ENCODE peak calls at places on chromosomes 11 and 22, in four cellular contexts. One of them, this sample, is unnamed.

GRCh38 chr11:31492320-31492913 is 17.0 kb downstream of the IMMP1L start:
- DNase-seq in activated CD8-positive, alpha-beta memory T cell treated with anti-CD3 and anti-CD28 coated beads, Interleukin-2, amount 50 U/mL, for 4 hours: no peak
- DNase-seq in HuH-7.5: no peak
- DNase-seq in activated CD4-positive, alpha-beta T cell treated with anti-CD3 and anti-CD28 coated beads for 48 hours: no peak
- DNase-seq in this sample: no peak

GRCh38 chr22:49296561-49296960 is 531.1 kb downstream of the BRD1 start:
- DNase-seq in activated CD8-positive, alpha-beta memory T cell treated with anti-CD3 and anti-CD28 coated beads, Interleukin-2, amount 50 U/mL, for 4 hours: no peak
- DNase-seq in HuH-7.5: no peak
- DNase-seq in activated CD4-positive, alpha-beta T cell treated with anti-CD3 and anti-CD28 coated beads for 48 hours: no peak
- DNase-seq in this sample: no peak

GRCh38 chr22:17789379-17790200 is 15.3 kb upstream of the BID start:
- DNase-seq in activated CD8-positive, alpha-beta memory T cell treated with anti-CD3 and anti-CD28 coated beads, Interleukin-2, amount 50 U/mL, for 4 hours: no peak
- DNase-seq in HuH-7.5: no peak
- DNase-seq in activated CD4-positive, alpha-beta T cell treated with anti-CD3 and anti-CD28 coated beads for 48 hours: no peak
- DNase-seq in this sample: no peak

GRCh38 chr22:37932821-37933578 is 20.4 kb downstream of the C22orf23 start:
- DNase-seq in activated CD8-positive, alpha-beta memory T cell treated with anti-CD3 and anti-CD28 coated beads, Interleukin-2, amount 50 U/mL, for 4 hours: no peak
- DNase-seq in HuH-7.5: no peak
- DNase-seq in activated CD4-positive, alpha-beta T cell treated with anti-CD3 and anti-CD28 coated beads for 48 hours: no peak
- DNase-seq in this sample: no peak

GRCh38 chr11:86792150-86792549 is 8.2 kb upstream of the PRSS23 start:
- DNase-seq in activated CD8-positive, alpha-beta memory T cell treated with anti-CD3 and anti-CD28 coated beads, Interleukin-2, amount 50 U/mL, for 4 hours: no peak
- DNase-seq in HuH-7.5: no peak
- DNase-seq in activated CD4-positive, alpha-beta T cell treated with anti-CD3 and anti-CD28 coated beads for 48 hours: no peak
- DNase-seq in this sample: no peak

GRCh38 chr11:70641366-70641765 is 243.0 kb downstream of the CTTN start:
- DNase-seq in activated CD8-positive, alpha-beta memory T cell treated with anti-CD3 and anti-CD28 coated beads, Interleukin-2, amount 50 U/mL, for 4 hours: no peak
- DNase-seq in HuH-7.5: no peak
- DNase-seq in activated CD4-positive, alpha-beta T cell treated with anti-CD3 and anti-CD28 coated beads for 48 hours: no peak
- DNase-seq in this sample: peak; percentile 58

GRCh38 chr11:112961751-112962747 is 829 bp downstream of the NCAM1 start:
- DNase-seq in activated CD8-positive, alpha-beta memory T cell treated with anti-CD3 and anti-CD28 coated beads, Interleukin-2, amount 50 U/mL, for 4 hours: no peak
- DNase-seq in HuH-7.5: no peak
- DNase-seq in activated CD4-positive, alpha-beta T cell treated with anti-CD3 and anti-CD28 coated beads for 48 hours: peak; percentile 20
- DNase-seq in this sample: peak; percentile 21

GRCh38 chr11:114142646-114143045 is 83.1 kb downstream of the ZBTB16 start:
- DNase-seq in activated CD8-positive, alpha-beta memory T cell treated with anti-CD3 and anti-CD28 coated beads, Interleukin-2, amount 50 U/mL, for 4 hours: no peak
- DNase-seq in HuH-7.5: no peak
- DNase-seq in activated CD4-positive, alpha-beta T cell treated with anti-CD3 and anti-CD28 coated beads for 48 hours: no peak
- DNase-seq in this sample: no peak

GRCh38 chr11:21865541-21865940 is 327.3 kb upstream of the ANO5 start:
- DNase-seq in activated CD8-positive, alpha-beta memory T cell treated with anti-CD3 and anti-CD28 coated beads, Interleukin-2, amount 50 U/mL, for 4 hours: no peak
- DNase-seq in HuH-7.5: no peak
- DNase-seq in activated CD4-positive, alpha-beta T cell treated with anti-CD3 and anti-CD28 coated beads for 48 hours: no peak
- DNase-seq in this sample: no peak

GRCh38 chr11:32374261-32374711 is 61.1 kb downstream of the WT1 start:
- DNase-seq in activated CD8-positive, alpha-beta memory T cell treated with anti-CD3 and anti-CD28 coated beads, Interleukin-2, amount 50 U/mL, for 4 hours: no peak
- DNase-seq in HuH-7.5: peak; percentile 22
- DNase-seq in activated CD4-positive, alpha-beta T cell treated with anti-CD3 and anti-CD28 coated beads for 48 hours: peak; percentile 72
- DNase-seq in this sample: no peak

GRCh38 chr11:3380706-3381570 is 2.0 kb upstream of the ZNF195 start:
- DNase-seq in activated CD8-positive, alpha-beta memory T cell treated with anti-CD3 and anti-CD28 coated beads, Interleukin-2, amount 50 U/mL, for 4 hours: no peak
- DNase-seq in HuH-7.5: no peak
- DNase-seq in activated CD4-positive, alpha-beta T cell treated with anti-CD3 and anti-CD28 coated beads for 48 hours: no peak
- DNase-seq in this sample: no peak

GRCh38 chr11:60978546-60979380 is 7.3 kb downstream of the CD6 start:
- DNase-seq in activated CD8-positive, alpha-beta memory T cell treated with anti-CD3 and anti-CD28 coated beads, Interleukin-2, amount 50 U/mL, for 4 hours: peak; percentile 60
- DNase-seq in HuH-7.5: no peak
- DNase-seq in activated CD4-positive, alpha-beta T cell treated with anti-CD3 and anti-CD28 coated beads for 48 hours: peak; percentile 90
- DNase-seq in this sample: no peak

GRCh38 chr11:75425422-75425821 is 7.6 kb downstream of the KLHL35 start:
- DNase-seq in activated CD8-positive, alpha-beta memory T cell treated with anti-CD3 and anti-CD28 coated beads, Interleukin-2, amount 50 U/mL, for 4 hours: no peak
- DNase-seq in HuH-7.5: peak; percentile 75
- DNase-seq in activated CD4-positive, alpha-beta T cell treated with anti-CD3 and anti-CD28 coated beads for 48 hours: no peak
- DNase-seq in this sample: no peak

GRCh38 chr11:80477178-80477577 is 1036.3 kb upstream of the TENM4 start:
- DNase-seq in activated CD8-positive, alpha-beta memory T cell treated with anti-CD3 and anti-CD28 coated beads, Interleukin-2, amount 50 U/mL, for 4 hours: no peak
- DNase-seq in HuH-7.5: no peak
- DNase-seq in activated CD4-positive, alpha-beta T cell treated with anti-CD3 and anti-CD28 coated beads for 48 hours: no peak
- DNase-seq in this sample: no peak

GRCh38 chr11:63882555-63883242 is 34.3 kb downstream of the RCOR2 start:
- DNase-seq in activated CD8-positive, alpha-beta memory T cell treated with anti-CD3 and anti-CD28 coated beads, Interleukin-2, amount 50 U/mL, for 4 hours: no peak
- DNase-seq in HuH-7.5: no peak
- DNase-seq in activated CD4-positive, alpha-beta T cell treated with anti-CD3 and anti-CD28 coated beads for 48 hours: no peak
- DNase-seq in this sample: no peak

GRCh38 chr22:38572065-38572464 is 2.1 kb upstream of the DMC1 start:
- DNase-seq in activated CD8-positive, alpha-beta memory T cell treated with anti-CD3 and anti-CD28 coated beads, Interleukin-2, amount 50 U/mL, for 4 hours: peak; percentile 25
- DNase-seq in HuH-7.5: no peak
- DNase-seq in activated CD4-positive, alpha-beta T cell treated with anti-CD3 and anti-CD28 coated beads for 48 hours: peak; percentile 38
- DNase-seq in this sample: peak; percentile 36

GRCh38 chr11:2955896-2956476 is 26.8 kb upstream of the PHLDA2 start:
- DNase-seq in activated CD8-positive, alpha-beta memory T cell treated with anti-CD3 and anti-CD28 coated beads, Interleukin-2, amount 50 U/mL, for 4 hours: no peak
- DNase-seq in HuH-7.5: no peak
- DNase-seq in activated CD4-positive, alpha-beta T cell treated with anti-CD3 and anti-CD28 coated beads for 48 hours: no peak
- DNase-seq in this sample: no peak

GRCh38 chr11:117445097-117445658 is 117.5 kb downstream of the CEP164 start:
- DNase-seq in activated CD8-positive, alpha-beta memory T cell treated with anti-CD3 and anti-CD28 coated beads, Interleukin-2, amount 50 U/mL, for 4 hours: no peak
- DNase-seq in HuH-7.5: no peak
- DNase-seq in activated CD4-positive, alpha-beta T cell treated with anti-CD3 and anti-CD28 coated beads for 48 hours: no peak
- DNase-seq in this sample: no peak

GRCh38 chr11:3056296-3057068 is 741 bp downstream of the CARS1 start:
- DNase-seq in activated CD8-positive, alpha-beta memory T cell treated with anti-CD3 and anti-CD28 coated beads, Interleukin-2, amount 50 U/mL, for 4 hours: peak; percentile 29
- DNase-seq in HuH-7.5: no peak
- DNase-seq in activated CD4-positive, alpha-beta T cell treated with anti-CD3 and anti-CD28 coated beads for 48 hours: peak; percentile 48
- DNase-seq in this sample: no peak

GRCh38 chr11:14329702-14330101 is 29.3 kb downstream of the RRAS2 start:
- DNase-seq in activated CD8-positive, alpha-beta memory T cell treated with anti-CD3 and anti-CD28 coated beads, Interleukin-2, amount 50 U/mL, for 4 hours: no peak
- DNase-seq in HuH-7.5: no peak
- DNase-seq in activated CD4-positive, alpha-beta T cell treated with anti-CD3 and anti-CD28 coated beads for 48 hours: no peak
- DNase-seq in this sample: no peak